ENCODE peak calls at places on chromosomes 2 and 18, in ten cellular contexts. P, X, D, M, C, Y, T, G, V and A are unnamed samples.

GRCh38 chr2:62999905-63000304 is 50.7 kb upstream of the OTX1 start:
- DNase-seq in T (no peak), Y (no peak), V (peak; percentile 61), C (no peak), D (no peak), P (no peak), X (no peak), G (no peak), M (no peak), A (no peak)

GRCh38 chr2:145012214-145012670 is 492.3 kb upstream of the ZEB2 start:
- DNase-seq in T (no peak), G (no peak), P (no peak), C (no peak), D (no peak), M (no peak), Y (no peak), V (peak; percentile 37), X (no peak), A (no peak)

GRCh38 chr2:207337234-207338219 is 171.8 kb upstream of the KLF7 start:
- DNase-seq in T (peak; percentile 77), C (no peak), P (no peak), V (peak; percentile 43), Y (no peak), G (no peak), M (no peak), X (no peak), D (no peak), A (no peak)

GRCh38 chr2:63849381-63850203 is 7.9 kb downstream of the UGP2 start:
- DNase-seq in Y (no peak), G (peak; percentile 58), P (no peak), D (no peak), V (peak; percentile 39), M (no peak), X (no peak), C (no peak), T (no peak), A (no peak)

GRCh38 chr18:8643479-8643878 is 34.2 kb downstream of the RAB12 start:
- DNase-seq in P (no peak), T (no peak), M (no peak), C (no peak), Y (no peak), G (no peak), X (no peak), D (no peak), V (no peak), A (no peak)

GRCh38 chr18:11663630-11664029 is 25.4 kb upstream of the GNAL start:
- DNase-seq in Y (no peak), X (no peak), G (no peak), V (no peak), M (no peak), T (no peak), P (no peak), D (no peak), C (no peak), A (no peak)

GRCh38 chr2:231339318-231339717 is 56.2 kb upstream of the B3GNT7 start:
- DNase-seq in G (no peak), Y (no peak), C (no peak), P (no peak), V (no peak), T (no peak), X (no peak), D (no peak), M (no peak), A (no peak)

GRCh38 chr2:148545387-148546256 is 98.9 kb upstream of the EPC2 start:
- DNase-seq in V (no peak), P (no peak), D (no peak), Y (no peak), T (no peak), M (no peak), X (no peak), C (no peak), G (no peak), A (peak; percentile 28)

GRCh38 chr2:74429487-74430451 is 8.2 kb downstream of the WDR54 start:
- DNase-seq in X (no peak), V (no peak), M (no peak), Y (no peak), C (no peak), D (no peak), G (no peak), T (no peak), P (peak; percentile 77), A (peak; percentile 70)
- H3K27ac ChIP-seq in X (no peak overlapping the region), V (no peak overlapping the region), M (no peak overlapping the region), Y (no peak overlapping the region), C (no peak overlapping the region), D (no peak overlapping the region), G (no peak overlapping the region), T (no peak overlapping the region), P (no peak overlapping the region), A (peak overlapping the region; percentile 23)

GRCh38 chr2:160194351-160194750 is 5.7 kb downstream of the ITGB6 start:
- DNase-seq in T (no peak), V (peak; percentile 24), D (no peak), P (no peak), M (no peak), Y (no peak), G (no peak), X (no peak), C (no peak), A (no peak)
- H3K27ac ChIP-seq in T (no peak overlapping the region), V (no peak overlapping the region), D (no peak overlapping the region), P (no peak overlapping the region), M (no peak overlapping the region), Y (no peak overlapping the region), G (no peak overlapping the region), X (no peak overlapping the region), C (no peak overlapping the region), A (no peak overlapping the region)

GRCh38 chr2:213016166-213016983 is 135.0 kb downstream of the IKZF2 start:
- DNase-seq in C (no peak), D (no peak), T (no peak), P (no peak), V (no peak), Y (no peak), X (no peak), G (no peak), M (no peak), A (no peak)
- H3K27ac ChIP-seq in C (no peak overlapping the region), D (no peak overlapping the region), T (no peak overlapping the region), P (no peak overlapping the region), V (peak overlapping the region; percentile 22), Y (no peak overlapping the region), X (no peak overlapping the region), G (no peak overlapping the region), M (no peak overlapping the region), A (no peak overlapping the region)

GRCh38 chr2:235570256-235570655 is 76.4 kb downstream of the AGAP1 start:
- DNase-seq in C (no peak), Y (no peak), X (no peak), P (no peak), D (no peak), T (no peak), G (no peak), V (peak; percentile 69), M (no peak), A (no peak)
- H3K27ac ChIP-seq in C (no peak overlapping the region), Y (no peak overlapping the region), X (no peak overlapping the region), P (no peak overlapping the region), D (peak overlapping the region; percentile 62), T (peak overlapping the region; percentile 65), G (no peak overlapping the region), V (no peak overlapping the region), M (no peak overlapping the region), A (no peak overlapping the region)

GRCh38 chr2:113376935-113377445 is 60.5 kb upstream of the ZNG1B start:
- DNase-seq in D (no peak), Y (no peak), V (no peak), M (no peak), C (no peak), G (no peak), X (no peak), P (no peak), T (peak; percentile 63), A (no peak)
- H3K27ac ChIP-seq in D (no peak overlapping the region), Y (no peak overlapping the region), V (no peak overlapping the region), M (no peak overlapping the region), C (no peak overlapping the region), G (no peak overlapping the region), X (no peak overlapping the region), P (no peak overlapping the region), T (peak overlapping the region; percentile 52), A (no peak overlapping the region)

GRCh38 chr2:27075219-27075871 is 3.1 kb upstream of the EMILIN1 start:
- DNase-seq in X (peak; percentile 47), D (peak; percentile 23), G (no peak), P (no peak), M (peak; percentile 58), C (peak; percentile 81), Y (peak; percentile 42), V (no peak), T (peak; percentile 57), A (no peak)
- H3K27ac ChIP-seq in X (peak overlapping the region; percentile 7), D (no peak overlapping the region), G (no peak overlapping the region), P (peak overlapping the region; percentile 58), M (peak overlapping the region; percentile 44), C (peak overlapping the region; percentile 81), Y (no peak overlapping the region), V (no peak overlapping the region), T (peak overlapping the region; percentile 49), A (no peak overlapping the region)

DNA sequence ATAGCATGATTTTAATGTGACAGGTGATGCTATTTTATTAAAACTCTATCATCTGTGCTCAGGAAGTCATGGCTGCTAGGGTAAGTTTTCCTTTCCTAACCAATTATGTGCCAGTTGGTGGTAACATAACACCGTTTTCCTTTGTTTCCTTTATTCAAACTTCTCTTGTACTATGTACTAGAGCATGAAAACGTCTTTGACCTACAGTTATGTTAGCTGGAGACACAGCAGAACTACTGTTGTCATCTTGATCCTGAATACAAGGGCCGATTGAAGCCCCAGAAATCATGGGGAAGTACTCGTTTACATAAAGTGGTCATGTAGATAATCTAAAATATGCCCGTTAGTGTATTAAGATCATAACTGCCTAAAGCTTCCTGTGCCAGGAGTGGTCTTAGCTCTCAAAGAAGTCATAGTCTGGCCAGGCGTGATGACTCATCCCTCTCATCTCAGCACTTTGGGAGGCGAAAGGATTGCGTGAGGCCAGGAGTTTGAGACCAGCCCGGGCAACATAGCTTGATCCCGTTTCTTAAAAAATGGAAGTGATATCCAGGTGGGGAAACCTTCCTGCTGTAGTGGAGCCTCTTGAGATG is 20.5 kb downstream of the NEDD4L start:
- DNase-seq in D (no peak), T (no peak), Y (no peak), G (no peak), X (no peak), C (no peak), M (no peak), V (no peak), P (no peak), A (no peak)
- H3K27ac ChIP-seq in D (peak overlapping the region; percentile 42), T (no peak overlapping the region), Y (no peak overlapping the region), G (no peak overlapping the region), X (no peak overlapping the region), C (no peak overlapping the region), M (no peak overlapping the region), V (no peak overlapping the region), P (no peak overlapping the region), A (no peak overlapping the region)

GRCh38 chr18:61851940-61852451 is 40.8 kb downstream of the RNF152 start:
- DNase-seq in C (no peak), T (no peak), G (no peak), Y (no peak), V (peak; percentile 66), X (no peak), D (no peak), M (no peak), P (no peak), A (no peak)
- H3K27ac ChIP-seq in C (no peak overlapping the region), T (no peak overlapping the region), G (no peak overlapping the region), Y (no peak overlapping the region), V (peak overlapping the region; percentile 5), X (no peak overlapping the region), D (no peak overlapping the region), M (no peak overlapping the region), P (no peak overlapping the region), A (no peak overlapping the region)